ENCODE peak calls at places on chromosomes 2 and 18, in five cellular contexts. F, O, M, X and U are unnamed samples.

GRCh38 chr18:48605408-48605845 is 66.6 kb downstream of the CTIF start:
- DNase-seq in X (no peak), O (no peak), M (no peak), F (peak), U (no peak)

GRCh38 chr2:119338826-119339561 is 27.6 kb downstream of the C2orf76 start:
- DNase-seq in M (no peak), X (no peak), F (no peak), O (peak), U (no peak)

GRCh38 chr2:169031202-169031601 is at the start of gene ABCB11:
- DNase-seq in M (no peak), X (no peak), F (no peak), O (no peak), U (no peak)

GRCh38 chr2:235098273-235098672 is 146.5 kb downstream of the SH3BP4 start:
- DNase-seq in M (no peak), F (no peak), O (no peak), X (no peak), U (no peak)

GRCh38 chr2:13481201-13481600 is 764.5 kb downstream of the TRIB2 start:
- DNase-seq in F (peak), O (no peak), M (no peak), X (no peak), U (no peak)

GRCh38 chr2:33038799-33039198 is 92.0 kb downstream of the LTBP1 start:
- DNase-seq in F (no peak), M (no peak), O (no peak), X (no peak), U (no peak)

GRCh38 chr2:48240912-48241311 is 289.0 kb upstream of the STON1 start:
- DNase-seq in F (no peak), M (no peak), X (no peak), O (no peak), U (no peak)

GRCh38 chr2:101750688-101751087 is 53.2 kb downstream of the MAP4K4 start:
- DNase-seq in M (no peak), F (no peak), O (no peak), X (no peak), U (no peak)

GRCh38 chr2:150465703-150466569 is 21.5 kb downstream of the RND3 start:
- DNase-seq in X (peak), F (no peak), M (no peak), O (no peak), U (no peak)